ENCODE peak calls at places on chromosomes 11 and 22, in seven cellular contexts. U, N, X, S, J, B and Y are unnamed samples.

GRCh38 chr11:105219269-105219668 is 79.7 kb upstream of the CARD18 start:
- DNase-seq in S (no peak), U (peak; percentile 21), J (no peak), N (no peak), X (no peak), B (no peak), Y (no peak)

GRCh38 chr11:107177106-107177477 is 158.8 kb upstream of the GUCY1A2 start:
- DNase-seq in S (no peak), J (no peak), U (no peak), B (no peak), X (no peak), N (no peak), Y (no peak)

GRCh38 chr11:30583505-30584280 is 2.5 kb downstream of the MPPED2 start:
- DNase-seq in B (peak; percentile 52), S (no peak), J (peak; percentile 22), U (peak; percentile 43), X (peak; percentile 55), N (peak; percentile 18), Y (no peak)

GRCh38 chr11:79119491-79120284 is 321.1 kb downstream of the TENM4 start:
- DNase-seq in B (no peak), U (no peak), X (no peak), J (no peak), N (peak; percentile 12), S (no peak), Y (no peak)

GRCh38 chr11:126150256-126150655 is 61.2 kb downstream of the RPUSD4 start:
- DNase-seq in U (peak; percentile 22), X (no peak), J (no peak), S (no peak), B (no peak), N (no peak), Y (no peak)

GRCh38 chr22:32106930-32107329 is 52.2 kb downstream of the C22orf42 start:
- DNase-seq in J (no peak), U (no peak), B (no peak), X (no peak), N (no peak), S (no peak), Y (no peak)

GRCh38 chr11:76763573-76764348 is 19.4 kb upstream of the TSKU start:
- DNase-seq in N (peak; percentile 60), X (no peak), B (no peak), U (no peak), S (no peak), J (no peak), Y (no peak)

GRCh38 chr11:31264834-31265233 is 104.7 kb downstream of the DCDC1 start:
- DNase-seq in J (no peak), X (no peak), B (no peak), S (no peak), N (no peak), U (no peak), Y (no peak)

GRCh38 chr22:46970411-46971123 is 208.1 kb downstream of the TBC1D22A start:
- DNase-seq in J (no peak), X (no peak), S (no peak), B (no peak), U (no peak), N (no peak), Y (no peak)

GRCh38 chr11:3644817-3645235 is at the start of gene ART1:
- DNase-seq in S (no peak), X (no peak), U (no peak), J (no peak), B (no peak), N (peak; percentile 30), Y (no peak)

GRCh38 chr11:81089242-81089641 is 1644.4 kb downstream of the FAM181B start:
- DNase-seq in N (no peak), J (no peak), U (no peak), S (no peak), X (no peak), B (no peak), Y (no peak)

GRCh38 chr22:43163241-43163795 is 12.0 kb downstream of the TSPO start:
- DNase-seq in J (no peak), B (no peak), U (no peak), X (no peak), N (no peak), S (no peak), Y (no peak)

GRCh38 chr11:2762451-2762850 is 62.7 kb upstream of the KCNQ1OT1 start:
- DNase-seq in X (peak; percentile 29), S (no peak), J (peak; percentile 15), U (peak; percentile 31), N (peak; percentile 4), B (no peak), Y (no peak)

GRCh38 chr22:29799217-29799680 is 32.1 kb downstream of the UQCR10 start:
- DNase-seq in U (peak; percentile 93), X (peak; percentile 95), S (peak; percentile 55), J (peak; percentile 57), N (peak; percentile 88), B (peak; percentile 96), Y (no peak)
- TF ChIP-seq POLR2A in U (peak; percentile 47), X (no peak), S (no peak), J (no peak), N (no peak), B (no peak), Y (no peak)

GRCh38 chr11:63510360-63511130 is 4.7 kb downstream of the LGALS12 start:
- DNase-seq in U (peak; percentile 87), B (no peak), J (peak; percentile 60), X (no peak), S (peak; percentile 57), N (peak; percentile 37), Y (no peak)
- TF ChIP-seq POLR2A in U (no peak), B (no peak), J (no peak), X (no peak), S (no peak), N (no peak), Y (no peak)

DNA sequence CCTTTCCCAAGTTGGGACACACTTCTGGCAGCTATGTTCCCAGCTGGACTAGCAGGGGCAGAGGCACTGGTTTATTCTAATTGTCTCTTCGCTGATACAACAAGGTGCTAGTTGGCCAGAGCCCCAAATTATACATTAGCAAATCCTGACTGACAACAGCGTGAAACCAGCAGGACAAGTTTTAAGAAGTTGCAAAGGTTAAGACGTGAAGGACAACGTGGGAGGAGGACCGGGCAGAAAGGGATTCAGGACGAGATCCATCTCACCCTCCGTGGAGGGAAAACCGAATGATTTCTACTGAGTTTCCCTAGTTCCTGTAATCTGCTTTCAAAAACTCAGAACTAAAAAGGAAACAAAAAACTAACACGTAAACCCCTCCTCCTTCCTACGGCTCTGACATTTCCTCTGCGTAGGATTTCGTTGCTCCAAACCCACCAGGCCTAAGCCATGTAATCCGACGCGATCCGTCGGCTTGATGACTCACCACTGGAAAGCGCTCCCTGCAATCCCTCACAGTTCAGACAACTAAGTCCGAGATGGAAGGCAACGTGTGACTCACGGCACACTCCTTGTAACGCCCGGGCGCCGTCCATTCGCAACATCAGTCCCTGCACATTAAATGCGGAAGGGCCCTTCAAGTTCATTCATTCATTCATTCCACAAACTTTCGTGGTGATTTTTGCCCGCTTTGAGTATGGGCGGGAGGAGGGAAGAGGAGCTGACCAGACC is 703 bp downstream of the POGLUT3 start:
- DNase-seq in B (peak; percentile 86), S (peak; percentile 63), U (peak; percentile 80), J (peak; percentile 88), X (peak; percentile 92), N (peak; percentile 84), Y (peak; percentile 43)
- TF ChIP-seq POLR2A in B (peak; percentile 73), S (peak; percentile 70), U (peak; percentile 82), J (peak; percentile 73), X (peak; percentile 53), N (no peak), Y (peak; percentile 94)

GRCh38 chr11:61350336-61350735 is 11.3 kb downstream of the CYB561A3 start:
- DNase-seq in X (no peak), J (no peak), B (no peak), S (no peak), N (no peak), U (no peak), Y (no peak)

GRCh38 chr11:61349916-61350315 is 11.8 kb downstream of the CYB561A3 start:
- DNase-seq in S (no peak), N (no peak), J (no peak), X (no peak), U (no peak), B (no peak), Y (no peak)

GRCh38 chr11:61349189-61349751 is 12.4 kb downstream of the CYB561A3 start:
- DNase-seq in B (no peak), N (no peak), X (no peak), U (no peak), S (no peak), J (no peak), Y (no peak)

GRCh38 chr11:61345954-61346814 is 13.2 kb downstream of the TKFC start:
- DNase-seq in N (no peak), B (no peak), U (no peak), X (no peak), J (no peak), S (no peak), Y (no peak)

GRCh38 chr11:61347916-61348461 is 13.7 kb downstream of the CYB561A3 start:
- DNase-seq in B (no peak), X (no peak), N (no peak), S (no peak), J (no peak), U (peak; percentile 67), Y (no peak)
- TF ChIP-seq POLR2A in B (no peak), X (no peak), N (no peak), S (no peak), J (no peak), U (no peak), Y (no peak)

DNA sequence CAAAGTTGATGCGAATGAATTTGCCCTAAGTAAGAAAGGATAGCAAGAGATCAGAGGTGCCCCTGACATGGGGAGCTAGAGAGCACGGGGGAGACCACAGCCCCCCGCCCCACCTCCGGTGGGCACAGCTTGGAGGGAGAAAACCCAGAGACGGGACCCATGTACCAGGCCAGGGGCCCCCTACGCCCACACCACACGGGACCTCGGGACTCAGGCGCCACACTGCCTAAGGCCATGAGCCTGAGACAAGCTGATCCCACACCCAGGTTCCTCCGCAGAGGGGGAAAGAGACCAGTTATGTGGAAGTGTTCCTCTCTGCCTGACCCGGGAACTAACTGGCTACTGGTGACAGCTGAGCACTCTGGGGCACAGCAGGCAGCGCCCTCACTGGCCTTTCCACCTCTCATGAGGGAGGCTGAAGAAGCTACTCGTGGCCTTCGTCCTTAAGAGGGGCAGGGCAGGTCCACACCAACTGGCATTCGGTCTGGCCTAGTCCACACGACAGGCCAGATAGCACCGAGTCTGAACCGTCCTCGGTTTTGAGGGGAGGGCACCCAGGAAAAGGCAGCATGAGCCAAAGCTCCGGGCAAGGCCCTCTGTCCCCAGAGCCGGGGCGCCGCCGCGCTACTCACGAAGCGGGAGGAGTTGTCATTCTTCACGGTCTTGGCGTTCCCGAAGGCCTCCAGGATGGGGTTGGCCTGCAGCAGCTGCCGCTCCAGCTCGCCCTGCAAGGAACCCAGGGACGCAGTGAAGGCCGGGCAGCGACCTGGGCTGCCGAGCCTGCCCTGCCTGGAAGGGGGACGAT is 65.8 kb downstream of the MYH9 start:
- DNase-seq in U (no peak), B (no peak), J (no peak), N (no peak), X (no peak), S (no peak), Y (no peak)
- TF ChIP-seq POLR2A in U (no peak), B (no peak), J (no peak), N (no peak), X (no peak), S (no peak), Y (no peak)

GRCh38 chr11:68841718-68842426 is at the start of gene CPT1A:
- DNase-seq in N (peak; percentile 85), J (peak; percentile 83), U (peak; percentile 88), X (peak; percentile 79), S (peak; percentile 61), B (peak; percentile 78), Y (peak; percentile 75)
- TF ChIP-seq POLR2A in N (no peak), J (peak; percentile 51), U (peak; percentile 84), X (peak; percentile 38), S (peak; percentile 63), B (peak; percentile 67), Y (no peak)